ENCODE peak calls at places on chromosomes 1 and 21, in eight cellular contexts. A is stomach, G is GM12878, I is sigmoid colon, L is HepG2, N is suprapubic skin, J is upper lobe of left lung, Q is H1. F is an unnamed sample.
A peak's percentile ranks its signal among the peaks of the same experiment; 100 is the strongest.

GRCh38 chr1:6002714-6003501 is 10.7 kb upstream of the NPHP4 start:
- DNase-seq in L (peak; percentile 48), J (peak; percentile 76), I (peak; percentile 57), N (peak; percentile 72), A (no peak), G (no peak), Q (no peak), F (no peak)

GRCh38 chr1:29258974-29259801 is 22.9 kb downstream of the PTPRU start:
- DNase-seq in J (peak; percentile 86), I (peak; percentile 58), A (no peak), G (no peak), L (no peak), Q (no peak), N (no peak), F (no peak)

GRCh38 chr1:202263628-202264027 is 70.0 kb downstream of the LGR6 start:
- DNase-seq in A (no peak), Q (no peak), J (no peak), L (no peak), G (no peak), N (no peak), I (no peak), F (no peak)

GRCh38 chr1:16631248-16632043 is 18.1 kb upstream of the NBPF1 start:
- DNase-seq in J (peak; percentile 85), I (peak; percentile 84), A (peak; percentile 34), Q (no peak), G (no peak), N (peak; percentile 86), L (no peak), F (no peak)

GRCh38 chr1:94322696-94323095 is 85.3 kb upstream of the ARHGAP29 start:
- DNase-seq in I (no peak), L (no peak), G (no peak), N (no peak), A (no peak), Q (no peak), J (no peak), F (no peak)

GRCh38 chr1:8858888-8859706 is 19.4 kb downstream of the ENO1 start:
- DNase-seq in A (peak; percentile 43), Q (no peak), N (no peak), I (no peak), L (peak; percentile 60), J (no peak), G (no peak), F (no peak)

GRCh38 chr1:40948741-40949528 is 30.6 kb upstream of the CTPS1 start:
- DNase-seq in N (no peak), I (peak; percentile 79), J (no peak), L (peak; percentile 77), G (no peak), A (peak; percentile 80), Q (peak; percentile 31), F (no peak)

GRCh38 chr1:150476754-150477153 is 10.5 kb upstream of the TARS2 start:
- DNase-seq in I (no peak), N (no peak), L (no peak), A (no peak), G (no peak), Q (no peak), J (no peak), F (no peak)

GRCh38 chr1:57620589-57620988 is 196.7 kb upstream of the DAB1 start:
- DNase-seq in L (no peak), A (no peak), G (no peak), I (no peak), N (no peak), J (no peak), Q (no peak), F (no peak)

GRCh38 chr1:51567653-51568052 is 48.6 kb upstream of the EPS15 start:
- DNase-seq in G (no peak), J (no peak), L (no peak), I (no peak), N (no peak), A (no peak), Q (no peak), F (no peak)

GRCh38 chr1:207826557-207827487 is 75.0 kb downstream of the CD46 start:
- DNase-seq in L (peak; percentile 90), A (peak; percentile 84), J (no peak), N (peak; percentile 81), Q (no peak), G (no peak), I (peak; percentile 77), F (no peak)

GRCh38 chr1:183989604-183990003 is 47.9 kb downstream of the COLGALT2 start:
- DNase-seq in A (no peak), G (no peak), N (no peak), J (no peak), Q (no peak), L (no peak), I (no peak), F (no peak)

GRCh38 chr1:65281846-65282245 is 27.5 kb upstream of the DNAJC6 start:
- DNase-seq in J (no peak), Q (no peak), N (no peak), L (no peak), I (no peak), A (no peak), G (no peak), F (no peak)

GRCh38 chr1:163046071-163046470 is 23.1 kb upstream of the RGS4 start:
- DNase-seq in Q (no peak), N (no peak), G (no peak), L (no peak), I (no peak), J (no peak), A (no peak), F (no peak)

GRCh38 chr1:40401427-40402201 is 28.1 kb downstream of the SMAP2 start:
- DNase-seq in L (no peak), G (no peak), J (no peak), I (no peak), Q (no peak), N (no peak), A (no peak), F (no peak)

GRCh38 chr1:161233102-161233501 is 4.9 kb downstream of the NR1I3 start:
- DNase-seq in J (no peak), L (no peak), N (no peak), A (no peak), Q (no peak), I (no peak), G (no peak), F (no peak)

GRCh38 chr1:85393490-85393889 is 71.5 kb downstream of the DDAH1 start:
- DNase-seq in L (no peak), N (no peak), Q (no peak), G (no peak), I (no peak), J (no peak), A (no peak), F (no peak)

GRCh38 chr1:108808438-108808837 is 48.5 kb downstream of the AKNAD1 start:
- DNase-seq in J (no peak), G (no peak), A (no peak), Q (no peak), I (no peak), L (no peak), N (no peak), F (no peak)

GRCh38 chr21:41869771-41870170 is 9.4 kb downstream of the PRDM15 start:
- DNase-seq in Q (no peak), J (no peak), L (no peak), G (no peak), A (no peak), N (no peak), I (no peak), F (no peak)

GRCh38 chr1:37020653-37021277 is 13.6 kb downstream of the GRIK3 start:
- DNase-seq in J (no peak), Q (no peak), I (no peak), G (no peak), N (no peak), L (peak; percentile 5), A (no peak), F (no peak)

GRCh38 chr1:37016121-37016520 is 18.2 kb downstream of the GRIK3 start:
- DNase-seq in G (no peak), N (no peak), J (no peak), L (no peak), I (no peak), A (no peak), Q (no peak), F (no peak)

GRCh38 chr1:37017737-37018136 is 16.6 kb downstream of the GRIK3 start:
- DNase-seq in L (no peak), I (no peak), G (no peak), Q (no peak), A (no peak), J (no peak), N (no peak), F (no peak)

GRCh38 chr1:37015713-37016112 is 18.6 kb downstream of the GRIK3 start:
- DNase-seq in L (no peak), I (no peak), A (no peak), G (no peak), N (no peak), Q (no peak), J (no peak), F (no peak)
- H3K9me3 ChIP-seq in L (no peaks in the 10 kb centered on the region), I (no peaks in the 10 kb centered on the region), A (no peaks in the 10 kb centered on the region), G (no peaks in the 10 kb centered on the region), N (no peaks in the 10 kb centered on the region), Q (no peaks in the 10 kb centered on the region), J (no peaks in the 10 kb centered on the region), F (no peaks in the 10 kb centered on the region)

GRCh38 chr21:32915099-32915498 is 110.6 kb upstream of the OLIG2 start:
- DNase-seq in G (no peak), I (no peak), J (no peak), N (no peak), L (no peak), A (no peak), Q (no peak), F (no peak)
- TF ChIP-seq POLR2AphosphoS5 in G (no peak), I (no peak), J (no peak), N (no peak), L (no peak), A (no peak), Q (no peak), F (no peak)

DNA sequence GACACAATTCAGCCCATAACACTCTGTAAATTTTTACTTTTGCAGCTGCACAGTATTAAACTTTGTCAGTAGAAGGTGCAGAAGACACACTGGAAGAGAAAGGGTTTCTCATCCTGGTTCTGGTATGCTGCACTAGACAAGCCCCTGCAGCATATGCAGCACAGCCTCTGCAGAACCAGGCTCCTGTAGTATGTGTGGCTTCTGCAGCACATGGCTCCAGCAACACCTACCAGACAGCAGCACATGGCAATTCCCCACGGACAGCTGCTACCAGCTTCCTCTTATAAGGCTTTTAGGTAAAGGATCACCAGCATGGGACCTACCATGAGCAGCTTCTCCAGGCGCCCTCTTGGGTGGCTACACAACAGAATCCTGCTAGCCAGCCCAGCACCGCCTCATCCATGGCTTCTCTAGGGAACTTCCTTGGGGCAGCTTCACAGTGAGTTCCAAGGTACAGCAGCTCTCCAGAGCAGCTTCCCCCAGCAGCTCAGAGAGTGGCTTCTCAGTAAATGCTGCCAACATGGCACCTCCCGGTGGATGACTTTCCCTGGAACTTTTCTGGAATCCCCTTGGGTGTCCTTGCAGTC is 534.4 kb upstream of the CXADR start:
- DNase-seq in N (no peak), I (no peak), L (no peak), A (no peak), Q (no peak), G (no peak), J (no peak), F (no peak)
- TF ChIP-seq EP300 in N (no peak), I (no peak), L (no peak), A (no peak), Q (no peak), G (no peak), J (no peak), F (no peak)

DNA sequence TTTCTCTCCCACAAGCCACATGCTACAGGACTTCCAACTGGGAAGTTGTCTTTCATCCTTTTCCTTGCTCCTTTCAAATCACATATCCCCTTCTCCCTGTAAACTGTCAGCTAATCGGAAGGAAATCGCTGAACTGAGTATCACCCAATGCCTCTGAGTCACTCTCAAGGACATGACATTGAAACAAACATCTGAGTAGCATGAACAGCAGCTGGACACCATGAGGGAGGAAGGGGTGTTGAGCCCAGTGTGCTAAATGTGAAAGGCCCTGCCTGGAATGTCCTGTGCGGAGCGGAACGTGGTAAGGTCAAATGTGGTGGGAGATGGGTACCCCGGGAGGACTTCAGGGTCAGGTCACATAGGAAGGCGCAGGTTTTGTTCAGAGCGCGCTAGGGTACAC is at the start of gene OR2AJ1:
- DNase-seq in L (no peak), J (no peak), A (no peak), G (no peak), I (no peak), Q (no peak), N (no peak), F (no peak)
- H3K9me3 ChIP-seq in L (peaks cover 25% of the 10 kb centered on the region), J (no peaks in the 10 kb centered on the region), A (no peaks in the 10 kb centered on the region), G (no peaks in the 10 kb centered on the region), I (no peaks in the 10 kb centered on the region), Q (peaks cover 49% of the 10 kb centered on the region), N (no peaks in the 10 kb centered on the region), F (no peaks in the 10 kb centered on the region)